ENCODE peak calls at places on chromosome 7, in ten cellular contexts. X is occipital lobe; K is effector memory CD8-positive, alpha-beta T cell; F is activated T-helper 2 cell treated with anti-CD3 and anti-CD28 coated beads, Interferon-gamma antibody, Interleukin-2, Interleukin-4, amounts not matched to agents 10 μg/mL and 5 μg/mL and 100 μg/mL, durations not matched to agents 14 hours and 24 hours and 36 hours; W is KBM-7; G is aorta; A is central memory CD4-positive, alpha-beta T cell; U is stimulated activated CD8-positive, alpha-beta memory T cell treated with anti-CD3 and anti-CD28 coated beads, Interleukin-4, amount 100 ng/mL, for 1 hour; Q is A549; P is mucosa of gallbladder. Z is an unnamed sample.

GRCh38 chr7:75915416-75916156 is 631 bp downstream of the POR start:
- DNase-seq in U (no peak), X (no peak), A (no peak), P (no peak), G (no peak), Q (no peak), K (peak; percentile 5), W (peak; percentile 26), F (peak; percentile 21), Z (no peak)

GRCh38 chr7:87420173-87420572 is 55.3 kb downstream of the ABCB4 start:
- DNase-seq in G (no peak), X (no peak), U (no peak), W (no peak), F (no peak), K (no peak), Q (no peak), P (no peak), A (no peak), Z (no peak)

GRCh38 chr7:27515933-27516332 is 146.8 kb downstream of the HIBADH start:
- DNase-seq in X (no peak), Q (no peak), K (no peak), F (no peak), G (no peak), U (no peak), W (no peak), A (no peak), P (no peak), Z (no peak)

GRCh38 chr7:49596701-49597491 is 176.5 kb upstream of the VWC2 start:
- DNase-seq in W (no peak), G (no peak), K (no peak), A (no peak), P (no peak), Q (no peak), U (no peak), F (no peak), X (no peak), Z (no peak)

GRCh38 chr7:55026867-55027490 is 8.2 kb downstream of the EGFR start:
- DNase-seq in U (no peak), A (no peak), W (no peak), G (no peak), K (no peak), X (no peak), F (no peak), P (no peak), Q (no peak), Z (no peak)

GRCh38 chr7:40760293-40760964 is 625.6 kb downstream of the SUGCT start:
- DNase-seq in U (no peak), A (no peak), X (no peak), G (no peak), F (no peak), W (no peak), P (no peak), K (no peak), Q (no peak), Z (no peak)

GRCh38 chr7:142669074-142669654 is 80.1 kb upstream of the PRSS1 start:
- DNase-seq in G (no peak), P (no peak), Q (peak; percentile 1), U (no peak), W (peak; percentile 68), X (no peak), K (no peak), F (no peak), A (peak; percentile 26), Z (no peak)

GRCh38 chr7:129501760-129502707 is at the start of gene SMKR1:
- DNase-seq in U (peak; percentile 74), K (peak; percentile 97), F (peak; percentile 87), G (peak; percentile 87), P (peak; percentile 88), W (peak; percentile 82), A (peak; percentile 96), X (peak; percentile 76), Q (peak; percentile 92), Z (peak; percentile 93)

GRCh38 chr7:1512781-1513656 is 8.8 kb upstream of the INTS1 start:
- DNase-seq in W (peak; percentile 86), Q (peak; percentile 91), G (peak; percentile 95), K (peak; percentile 30), F (no peak), X (peak; percentile 64), P (peak; percentile 44), U (no peak), A (peak; percentile 60), Z (peak; percentile 83)

GRCh38 chr7:1825877-1826741 is 156.0 kb downstream of the ELFN1 start:
- DNase-seq in U (no peak), Q (no peak), W (no peak), K (no peak), G (peak; percentile 64), P (no peak), A (no peak), X (no peak), F (no peak), Z (peak; percentile 56)

GRCh38 chr7:82286096-82286841 is 157.3 kb downstream of the CACNA2D1 start:
- DNase-seq in X (no peak), F (no peak), Q (no peak), A (no peak), G (no peak), K (no peak), P (no peak), U (no peak), W (no peak), Z (no peak)

GRCh38 chr7:143346018-143346417 is 16.5 kb downstream of the FAM131B start:
- DNase-seq in K (no peak), W (no peak), F (no peak), X (no peak), P (no peak), G (no peak), U (no peak), Q (no peak), A (no peak), Z (no peak)

GRCh38 chr7:65840446-65840845 is 32.4 kb upstream of the VKORC1L1 start:
- DNase-seq in A (no peak), X (no peak), G (no peak), U (no peak), W (no peak), P (peak; percentile 11), F (no peak), Q (no peak), K (no peak), Z (no peak)

Z was measured in upper lobe of right lung.